ENCODE peak calls at places on chromosome 5, in six cellular contexts. I, F, B, C, E and U are unnamed samples.

GRCh38 chr5:150461231-150461630 is 11.7 kb upstream of the RPS14 start:
- DNase-seq in E (no peak), I (no peak), F (no peak), B (no peak), C (no peak), U (no peak)

GRCh38 chr5:35316611-35317307 is 86.5 kb upstream of the PRLR start:
- DNase-seq in F (no peak), C (no peak), I (no peak), E (peak), B (no peak), U (no peak)

GRCh38 chr5:59716029-59716428 is 177.5 kb downstream of the PDE4D start:
- DNase-seq in E (no peak), F (no peak), C (no peak), I (no peak), B (no peak), U (no peak)

GRCh38 chr5:169301386-169301930 is 519 bp upstream of the SLIT3 start:
- DNase-seq in B (no peak), E (no peak), I (no peak), C (no peak), F (no peak), U (no peak)

GRCh38 chr5:38404667-38405276 is 146.4 kb downstream of the EGFLAM start:
- DNase-seq in E (peak), F (no peak), B (no peak), C (no peak), I (no peak), U (no peak)

GRCh38 chr5:90477816-90478215 is 3.2 kb downstream of the POLR3G start:
- DNase-seq in C (no peak), I (no peak), B (no peak), E (no peak), F (no peak), U (no peak)

GRCh38 chr5:96781734-96782064 is 26.0 kb downstream of the ERAP1 start:
- DNase-seq in B (no peak), E (no peak), C (no peak), F (no peak), I (no peak), U (no peak)

GRCh38 chr5:130198927-130199326 is 294.7 kb downstream of the CHSY3 start:
- DNase-seq in E (no peak), C (no peak), B (no peak), I (no peak), F (no peak), U (peak)

GRCh38 chr5:112548246-112548982 is 129.3 kb upstream of the EPB41L4A start:
- DNase-seq in C (no peak), B (no peak), E (peak), F (no peak), I (no peak), U (no peak)

GRCh38 chr5:39503148-39503547 is 78.4 kb upstream of the DAB2 start:
- DNase-seq in C (no peak), I (no peak), F (no peak), E (no peak), B (no peak), U (no peak)

GRCh38 chr5:59296317-59297264 is 596.9 kb downstream of the PDE4D start:
- DNase-seq in B (no peak), C (no peak), E (peak), I (no peak), F (no peak), U (no peak)

GRCh38 chr5:180250329-180250728 is 41.3 kb upstream of the RASGEF1C start:
- DNase-seq in B (no peak), E (no peak), I (no peak), F (no peak), C (no peak), U (peak)

GRCh38 chr5:156522651-156523529 is 195.9 kb downstream of the SGCD start:
- DNase-seq in E (no peak), F (no peak), C (no peak), I (no peak), B (no peak), U (no peak)

GRCh38 chr5:111083323-111083722 is 8.8 kb upstream of the WDR36 start:
- DNase-seq in E (no peak), F (no peak), I (no peak), C (no peak), B (no peak), U (peak)

GRCh38 chr5:73188764-73189521 is 15.9 kb downstream of the TMEM174 start:
- DNase-seq in B (no peak), F (no peak), I (no peak), C (no peak), E (no peak), U (no peak)

DNA sequence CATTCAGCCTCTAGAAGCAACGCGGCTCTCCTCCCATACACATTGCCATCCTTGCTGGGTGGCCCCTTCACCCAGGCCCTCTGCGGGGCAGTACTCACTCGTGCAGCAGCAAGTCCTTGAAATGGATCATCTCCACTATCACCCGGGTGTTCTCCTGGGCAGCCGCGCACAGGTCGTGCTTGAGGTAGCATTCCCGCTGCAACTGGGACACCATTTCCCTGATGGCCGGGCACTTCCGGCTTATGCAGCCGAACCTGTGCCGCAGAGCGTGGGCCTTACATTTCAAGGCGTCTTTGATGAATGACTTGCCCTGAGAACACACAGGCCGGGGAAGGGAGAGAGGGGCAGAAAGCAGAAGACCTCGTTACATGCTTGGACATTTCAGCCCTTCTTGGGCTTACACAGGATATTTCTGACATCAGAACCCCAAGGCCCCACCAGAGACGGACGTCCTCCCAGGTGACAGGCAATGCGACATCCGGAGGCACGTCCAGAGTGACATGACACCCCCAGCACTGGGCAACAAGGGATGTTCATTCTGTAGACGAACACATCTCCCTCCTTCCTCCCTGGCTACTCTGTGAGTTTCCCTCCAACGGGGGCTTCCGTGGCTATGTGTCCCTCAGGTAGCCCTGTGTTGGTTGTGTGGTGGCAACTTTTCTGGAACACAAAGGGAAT is 5.0 kb downstream of the STC2 start:
- DNase-seq in I (no peak), B (no peak), E (no peak), C (no peak), F (no peak), U (no peak)
- H3K4me3 ChIP-seq in I (no peak), B (no peak), E (no peak), C (no peak), F (no peak), U (no peak)

GRCh38 chr5:117888688-117889087 is 1099.7 kb downstream of the DTWD2 start:
- DNase-seq in C (no peak), E (no peak), B (no peak), F (no peak), I (peak), U (peak)
- H3K4me3 ChIP-seq in C (no peak), E (no peak), B (no peak), F (no peak), I (no peak), U (no peak)

GRCh38 chr5:66722653-66723052 is 126.5 kb downstream of the MAST4 start:
- DNase-seq in I (no peak), B (no peak), C (no peak), F (no peak), E (no peak), U (no peak)
- H3K4me3 ChIP-seq in I (no peak), B (no peak), C (no peak), F (no peak), E (no peak), U (no peak)

GRCh38 chr5:42950466-42951168 is 89.5 kb downstream of the ANXA2R start:
- DNase-seq in I (no peak), C (peak), F (peak), E (peak), B (peak), U (no peak)
- H3K4me3 ChIP-seq in I (no peak), C (peak), F (peak), E (peak), B (peak), U (no peak)

GRCh38 chr5:14148890-14149671 is 5.9 kb downstream of the TRIO start:
- DNase-seq in B (no peak), E (no peak), C (no peak), I (no peak), F (peak), U (no peak)
- H3K4me3 ChIP-seq in B (no peak), E (no peak), C (no peak), I (no peak), F (no peak), U (no peak)